ENCODE peak calls at places on chromosomes 4 and X, in six cellular contexts. One of them, this sample, is unnamed.
A peak's percentile ranks its signal among the peaks of the same experiment; 100 is the strongest.

GRCh38 chr4:156686120-156686519 is 285.5 kb downstream of the PDGFC start:
- DNase-seq in ACHN: peak; percentile 10
- DNase-seq in OCI-LY7: no peak
- DNase-seq in cardiac muscle cell: peak; percentile 63
- DNase-seq in left cardiac atrium: no peak
- DNase-seq in NCI-H1092 treated with DMSO at 0.1 percent for 48 hours: no peak
- DNase-seq in this sample: no peak

GRCh38 chrX:120090208-120090607 is 12.7 kb upstream of the RHOXF2B start:
- DNase-seq in OCI-LY7: peak; percentile 3
- DNase-seq in cardiac muscle cell: no peak
- DNase-seq in ACHN: no peak
- DNase-seq in left cardiac atrium: no peak
- DNase-seq in NCI-H1092 treated with DMSO at 0.1 percent for 48 hours: peak; percentile 3
- DNase-seq in this sample: no peak

GRCh38 chr4:59612235-59612634 is 1587.9 kb upstream of the ADGRL3 start:
- DNase-seq in NCI-H1092 treated with DMSO at 0.1 percent for 48 hours: no peak
- DNase-seq in left cardiac atrium: no peak
- DNase-seq in cardiac muscle cell: peak; percentile 64
- DNase-seq in OCI-LY7: no peak
- DNase-seq in ACHN: peak; percentile 66
- DNase-seq in this sample: no peak

GRCh38 chrX:9646471-9647038 is 119.1 kb downstream of the GPR143 start:
- DNase-seq in OCI-LY7: no peak
- DNase-seq in NCI-H1092 treated with DMSO at 0.1 percent for 48 hours: no peak
- DNase-seq in left cardiac atrium: peak; percentile 36
- DNase-seq in ACHN: no peak
- DNase-seq in cardiac muscle cell: peak; percentile 41
- DNase-seq in this sample: peak; percentile 25

GRCh38 chr4:67929447-67929846 is 33.8 kb downstream of the TMPRSS11A start:
- DNase-seq in left cardiac atrium: no peak
- DNase-seq in ACHN: no peak
- DNase-seq in OCI-LY7: no peak
- DNase-seq in cardiac muscle cell: no peak
- DNase-seq in NCI-H1092 treated with DMSO at 0.1 percent for 48 hours: no peak
- DNase-seq in this sample: no peak

GRCh38 chr4:109560687-109561452 is 824 bp downstream of the MCUB start:
- DNase-seq in NCI-H1092 treated with DMSO at 0.1 percent for 48 hours: peak; percentile 14
- DNase-seq in left cardiac atrium: peak; percentile 61
- DNase-seq in cardiac muscle cell: peak; percentile 80
- DNase-seq in ACHN: peak; percentile 60
- DNase-seq in OCI-LY7: peak; percentile 82
- DNase-seq in this sample: peak; percentile 29

GRCh38 chr4:185718578-185719492 is 93.2 kb downstream of the SORBS2 start:
- DNase-seq in NCI-H1092 treated with DMSO at 0.1 percent for 48 hours: no peak
- DNase-seq in OCI-LY7: no peak
- DNase-seq in cardiac muscle cell: no peak
- DNase-seq in ACHN: peak; percentile 75
- DNase-seq in left cardiac atrium: no peak
- DNase-seq in this sample: no peak

GRCh38 chr4:140149851-140150635 is 3.9 kb downstream of the MAML3 start:
- DNase-seq in cardiac muscle cell: peak; percentile 51
- DNase-seq in OCI-LY7: peak; percentile 66
- DNase-seq in ACHN: peak; percentile 24
- DNase-seq in left cardiac atrium: peak; percentile 78
- DNase-seq in NCI-H1092 treated with DMSO at 0.1 percent for 48 hours: peak; percentile 64
- DNase-seq in this sample: peak; percentile 36

GRCh38 chr4:48268956-48269860 is at the start of gene TEC:
- DNase-seq in OCI-LY7: peak; percentile 34
- DNase-seq in ACHN: peak; percentile 74
- DNase-seq in NCI-H1092 treated with DMSO at 0.1 percent for 48 hours: no peak
- DNase-seq in cardiac muscle cell: no peak
- DNase-seq in left cardiac atrium: peak; percentile 71
- DNase-seq in this sample: no peak

GRCh38 chr4:30721353-30722091 is 1.4 kb downstream of the PCDH7 start:
- DNase-seq in OCI-LY7: no peak
- DNase-seq in NCI-H1092 treated with DMSO at 0.1 percent for 48 hours: peak; percentile 34
- DNase-seq in ACHN: no peak
- DNase-seq in left cardiac atrium: peak; percentile 39
- DNase-seq in cardiac muscle cell: peak; percentile 39
- DNase-seq in this sample: no peak

GRCh38 chrX:139560221-139560620 is 29.7 kb downstream of the F9 start:
- DNase-seq in left cardiac atrium: no peak
- DNase-seq in ACHN: no peak
- DNase-seq in cardiac muscle cell: peak; percentile 3
- DNase-seq in OCI-LY7: no peak
- DNase-seq in NCI-H1092 treated with DMSO at 0.1 percent for 48 hours: no peak
- DNase-seq in this sample: no peak

GRCh38 chr4:13126976-13127910 is 356.9 kb downstream of the RAB28 start:
- DNase-seq in left cardiac atrium: no peak
- DNase-seq in NCI-H1092 treated with DMSO at 0.1 percent for 48 hours: peak; percentile 23
- DNase-seq in ACHN: no peak
- DNase-seq in OCI-LY7: no peak
- DNase-seq in cardiac muscle cell: no peak
- DNase-seq in this sample: no peak

GRCh38 chr4:76780781-76781697 is 116.9 kb downstream of the SOWAHB start:
- DNase-seq in OCI-LY7: no peak
- DNase-seq in left cardiac atrium: no peak
- DNase-seq in ACHN: no peak
- DNase-seq in cardiac muscle cell: no peak
- DNase-seq in NCI-H1092 treated with DMSO at 0.1 percent for 48 hours: no peak
- DNase-seq in this sample: no peak

GRCh38 chrX:29478336-29479069 is 736.9 kb upstream of the MAGEB2 start:
- DNase-seq in ACHN: peak; percentile 31
- DNase-seq in NCI-H1092 treated with DMSO at 0.1 percent for 48 hours: no peak
- DNase-seq in OCI-LY7: peak; percentile 8
- DNase-seq in cardiac muscle cell: peak; percentile 55
- DNase-seq in left cardiac atrium: no peak
- DNase-seq in this sample: no peak

GRCh38 chr4:88866862-88867550 is 169.4 kb upstream of the NAP1L5 start:
- DNase-seq in left cardiac atrium: no peak
- DNase-seq in OCI-LY7: peak; percentile 0
- DNase-seq in NCI-H1092 treated with DMSO at 0.1 percent for 48 hours: peak; percentile 85
- DNase-seq in ACHN: no peak
- DNase-seq in cardiac muscle cell: no peak
- DNase-seq in this sample: no peak

GRCh38 chr4:176478076-176478475 is 158.3 kb downstream of the SPCS3 start:
- DNase-seq in OCI-LY7: no peak
- DNase-seq in left cardiac atrium: no peak
- DNase-seq in cardiac muscle cell: no peak
- DNase-seq in ACHN: no peak
- DNase-seq in NCI-H1092 treated with DMSO at 0.1 percent for 48 hours: no peak
- DNase-seq in this sample: no peak

GRCh38 chr4:56786955-56787354 is 34.5 kb downstream of the SPINK2 start:
- DNase-seq in OCI-LY7: no peak
- DNase-seq in ACHN: no peak
- DNase-seq in left cardiac atrium: peak; percentile 48
- DNase-seq in NCI-H1092 treated with DMSO at 0.1 percent for 48 hours: peak; percentile 25
- DNase-seq in cardiac muscle cell: peak; percentile 86
- DNase-seq in this sample: no peak

GRCh38 chr4:149896428-149896827 is 80.8 kb upstream of the IQCM start:
- DNase-seq in ACHN: peak; percentile 29
- DNase-seq in left cardiac atrium: no peak
- DNase-seq in OCI-LY7: no peak
- DNase-seq in cardiac muscle cell: peak; percentile 42
- DNase-seq in NCI-H1092 treated with DMSO at 0.1 percent for 48 hours: peak; percentile 0
- DNase-seq in this sample: no peak

GRCh38 chr4:4735870-4736269 is 123.6 kb upstream of the MSX1 start:
- DNase-seq in left cardiac atrium: no peak
- DNase-seq in OCI-LY7: no peak
- DNase-seq in ACHN: no peak
- DNase-seq in NCI-H1092 treated with DMSO at 0.1 percent for 48 hours: no peak
- DNase-seq in cardiac muscle cell: peak; percentile 36
- DNase-seq in this sample: no peak

GRCh38 chr4:74619931-74620702 is 174.2 kb downstream of the BTC start:
- DNase-seq in OCI-LY7: no peak
- DNase-seq in NCI-H1092 treated with DMSO at 0.1 percent for 48 hours: no peak
- DNase-seq in ACHN: no peak
- DNase-seq in cardiac muscle cell: peak; percentile 76
- DNase-seq in left cardiac atrium: no peak
- DNase-seq in this sample: no peak

GRCh38 chr4:6338175-6338950 is 68.7 kb downstream of the WFS1 start:
- DNase-seq in ACHN: no peak
- DNase-seq in NCI-H1092 treated with DMSO at 0.1 percent for 48 hours: no peak
- DNase-seq in cardiac muscle cell: no peak
- DNase-seq in OCI-LY7: peak; percentile 38
- DNase-seq in left cardiac atrium: no peak
- DNase-seq in this sample: no peak

GRCh38 chr4:11451720-11452119 is 23.0 kb upstream of the HS3ST1 start:
- DNase-seq in NCI-H1092 treated with DMSO at 0.1 percent for 48 hours: no peak
- DNase-seq in left cardiac atrium: no peak
- DNase-seq in OCI-LY7: no peak
- DNase-seq in ACHN: no peak
- DNase-seq in cardiac muscle cell: no peak
- DNase-seq in this sample: no peak

GRCh38 chrX:71070531-71070930 is 2.4 kb upstream of the SNX12 start:
- DNase-seq in NCI-H1092 treated with DMSO at 0.1 percent for 48 hours: no peak
- DNase-seq in ACHN: no peak
- DNase-seq in cardiac muscle cell: no peak
- DNase-seq in OCI-LY7: no peak
- DNase-seq in left cardiac atrium: no peak
- DNase-seq in this sample: no peak

This sample was measured in NCI-H2227 treated with DMSO at 0.1 percent for 48 hours.